ENCODE peak calls at places on chromosomes 6 and 20, in six cellular contexts. W is left lung, H is SK-N-SH, U is IMR-90, X is spleen, J is breast epithelium. V is an unnamed sample.

GRCh38 chr6:108250240-108250866 is 10.5 kb downstream of the SNX3 start:
- DNase-seq in W (no peak), H (no peak), X (no peak), U (peak), J (no peak), V (no peak)

GRCh38 chr6:169905041-169905807 is 153.8 kb downstream of the ERMARD start:
- DNase-seq in U (peak), W (peak), J (no peak), H (no peak), X (no peak), V (no peak)

GRCh38 chr6:121222656-121223055 is 111.6 kb downstream of the TBC1D32 start:
- DNase-seq in W (no peak), U (peak), X (no peak), H (no peak), J (no peak), V (no peak)

GRCh38 chr6:6811151-6812002 is 222.9 kb downstream of the LY86 start:
- DNase-seq in J (peak), H (no peak), W (no peak), U (peak), X (no peak), V (peak)

GRCh38 chr20:1718604-1719384 is 61.2 kb upstream of the SIRPG start:
- DNase-seq in X (no peak), W (no peak), U (peak), H (no peak), J (no peak), V (peak)

GRCh38 chr6:89298680-89299450 is 16.2 kb downstream of the GABRR2 start:
- DNase-seq in X (no peak), J (no peak), U (peak), H (no peak), W (no peak), V (no peak)

GRCh38 chr6:5866547-5867051 is 140.1 kb downstream of the NRN1 start:
- DNase-seq in U (peak), W (no peak), H (no peak), J (no peak), X (no peak), V (no peak)

GRCh38 chr6:116444092-116444491 is 17.1 kb upstream of the CALHM6 start:
- DNase-seq in W (no peak), X (no peak), H (peak), U (peak), J (no peak), V (no peak)

GRCh38 chr6:27059621-27060425 is 187.7 kb upstream of the PRSS16 start:
- DNase-seq in X (no peak), U (peak), H (peak), J (no peak), W (no peak), V (no peak)

GRCh38 chr20:46004813-46005505 is 3.7 kb upstream of the MMP9 start:
- DNase-seq in J (no peak), H (no peak), U (no peak), X (peak), W (no peak), V (peak)

GRCh38 chr6:1958257-1958656 is 287.1 kb downstream of the GMDS start:
- DNase-seq in J (no peak), X (no peak), U (no peak), H (no peak), W (no peak), V (no peak)

GRCh38 chr20:2283706-2284423 is 11.9 kb upstream of the TGM3 start:
- DNase-seq in U (no peak), W (no peak), X (no peak), J (no peak), H (no peak), V (no peak)

GRCh38 chr6:126143650-126144260 is 157.4 kb downstream of the TRMT11 start:
- DNase-seq in J (no peak), W (no peak), U (no peak), H (no peak), X (no peak), V (no peak)

DNA sequence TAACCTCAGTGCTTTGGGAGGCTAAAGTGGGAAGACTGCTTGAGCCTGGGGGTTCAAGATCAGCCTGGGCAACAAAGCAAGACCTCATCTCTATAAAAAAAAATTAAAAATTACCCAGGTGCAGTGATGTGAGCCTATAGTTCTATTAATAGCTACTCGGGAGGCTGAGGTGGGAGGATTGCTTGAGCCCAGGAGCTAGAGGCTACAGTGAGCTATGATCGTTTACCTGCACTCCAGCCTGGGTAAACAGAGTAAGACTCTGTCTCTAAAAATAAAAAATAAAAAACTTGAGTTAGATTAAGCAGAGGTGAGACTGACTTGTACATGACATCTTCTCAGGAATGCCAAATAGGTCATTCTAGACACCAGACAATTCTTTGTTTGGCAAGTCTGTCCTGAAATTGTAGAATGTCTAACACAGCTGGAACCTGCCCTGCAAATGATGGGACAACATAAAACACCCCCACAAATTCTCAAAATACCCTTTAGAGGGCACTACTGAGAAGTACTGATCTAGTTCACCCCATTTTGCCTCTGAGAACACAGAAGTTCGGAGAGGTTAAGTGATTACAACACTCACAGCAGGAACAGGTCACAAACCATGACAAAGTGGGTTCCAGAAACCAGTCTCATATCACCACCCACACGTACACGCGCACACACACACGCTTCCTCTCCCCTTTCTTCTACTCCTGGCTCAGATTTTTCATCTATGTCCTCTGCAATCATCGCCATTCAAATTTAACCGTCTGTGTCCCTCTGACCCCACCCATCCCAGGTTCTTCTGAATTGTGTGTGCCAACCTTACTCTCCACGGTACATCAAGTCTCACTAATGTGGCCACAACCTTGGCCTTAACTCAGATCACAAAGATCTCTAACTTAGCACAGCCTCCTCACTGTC is 38.3 kb downstream of the ARHGAP18 start:
- DNase-seq in H (no peak), W (no peak), J (no peak), U (no peak), X (peak), V (no peak)
- TF ChIP-seq CTCF in H (peak), W (no peak), J (no peak), U (peak), X (peak), V (peak)

GRCh38 chr6:163414117-163414366 is 476 bp upstream of the QKI start:
- DNase-seq in U (no peak), X (peak), H (no peak), W (peak), J (no peak), V (no peak)

GRCh38 chr6:163412345-163412744 is 2.2 kb upstream of the QKI start:
- DNase-seq in X (no peak), W (no peak), U (no peak), J (no peak), H (peak), V (no peak)

GRCh38 chr6:163413054-163413344 is 1.5 kb upstream of the QKI start:
- DNase-seq in U (no peak), J (no peak), X (no peak), W (no peak), H (peak), V (no peak)

GRCh38 chr6:163414367-163415175 is at the start of gene QKI:
- DNase-seq in H (peak), J (peak), X (peak), U (peak), W (peak), V (peak)

DNA sequence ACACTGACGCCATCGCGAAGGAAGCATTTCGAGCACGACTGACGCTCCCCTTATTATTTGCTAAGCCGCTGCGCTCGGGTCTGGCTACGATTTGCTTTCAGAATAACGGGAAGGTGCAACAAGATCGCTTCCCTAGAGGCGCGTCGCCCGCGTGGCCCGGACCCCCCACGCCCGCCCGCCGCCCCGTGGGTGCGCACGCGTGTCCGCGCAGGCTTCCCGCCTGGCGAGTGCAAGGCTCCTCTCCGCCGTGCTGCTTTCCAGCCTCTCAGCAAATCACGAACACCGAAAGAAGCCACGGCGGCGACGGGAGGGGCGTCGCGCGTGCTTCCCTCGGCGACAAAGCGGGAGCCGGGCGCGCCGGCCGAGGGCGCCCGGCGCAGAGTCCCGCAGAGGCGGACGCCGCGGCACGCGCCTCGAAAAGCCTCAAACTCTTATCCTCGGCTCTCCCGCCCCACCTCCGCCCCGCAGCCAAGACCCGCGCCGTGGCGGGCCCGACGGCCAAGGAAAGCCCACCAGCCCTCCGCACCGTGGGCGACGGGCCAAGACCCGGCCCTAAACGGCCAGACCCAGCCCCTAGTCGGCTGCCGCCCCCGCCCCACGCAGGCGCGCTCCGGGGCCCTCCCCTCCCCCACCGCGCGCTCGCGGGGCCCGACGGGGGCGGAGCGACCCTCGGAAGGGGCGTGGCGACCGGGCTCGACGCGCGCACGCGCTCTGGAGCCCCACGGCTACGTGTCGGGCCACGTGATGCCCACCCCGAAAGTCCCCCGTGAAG is 987 bp upstream of the QKI start:
- DNase-seq in H (peak), W (peak), J (peak), X (peak), U (peak), V (peak)
- H3K4me3 ChIP-seq in H (peak), W (peak), J (peak), X (peak), U (peak), V (peak)

GRCh38 chr6:166145751-166146150 is 21.9 kb downstream of the TBXT start:
- DNase-seq in W (no peak), X (no peak), U (no peak), J (no peak), H (no peak), V (no peak)
- TF ChIP-seq CTCF in W (no peak), X (no peak), U (no peak), J (no peak), H (no peak), V (no peak)

DNA sequence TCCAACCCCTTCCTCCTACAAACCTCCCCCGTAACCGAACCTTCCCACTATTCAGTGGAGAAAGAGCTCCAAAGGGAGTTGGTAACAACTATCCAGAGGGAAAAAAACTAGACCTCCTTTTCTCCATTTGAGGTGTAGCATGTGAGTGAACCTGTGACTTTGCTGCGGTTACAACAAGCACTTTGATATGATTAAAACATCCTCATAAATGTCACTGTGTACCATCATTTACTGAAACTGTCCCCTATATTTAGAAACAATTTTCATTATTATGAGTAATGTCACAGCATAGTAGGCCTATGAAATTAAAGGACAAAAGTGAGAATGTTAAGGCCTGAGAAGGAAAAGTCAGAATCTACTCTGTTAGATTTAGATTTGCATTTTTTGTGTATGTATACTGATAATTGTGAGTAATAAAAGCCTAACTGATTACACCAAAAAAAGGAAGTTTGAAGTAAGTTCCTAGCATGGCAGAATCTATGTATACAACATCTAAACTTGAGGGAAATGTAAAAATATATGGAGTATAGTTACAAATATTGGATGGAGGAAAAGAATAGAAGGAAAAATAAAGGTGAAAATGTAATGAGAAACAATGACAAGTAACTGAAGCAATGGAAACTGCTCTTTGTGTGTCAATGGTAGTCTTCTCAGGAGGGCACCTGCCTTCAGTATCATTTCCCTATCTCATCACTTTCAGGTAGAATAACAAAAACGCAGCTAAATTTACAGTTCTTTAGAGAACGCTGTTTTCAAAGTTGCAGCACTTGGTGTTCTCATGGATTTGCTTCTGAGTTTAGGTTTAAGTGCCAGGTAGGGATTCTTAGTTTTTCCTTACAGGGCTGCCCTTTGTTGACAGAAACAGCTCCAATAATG is 145.9 kb downstream of the IMPG1 start:
- DNase-seq in H (no peak), X (no peak), W (no peak), J (no peak), U (no peak), V (no peak)
- H3K4me3 ChIP-seq in H (no peak), X (no peak), W (no peak), J (no peak), U (no peak), V (no peak)

GRCh38 chr20:62580052-62580451 is 62.3 kb upstream of the SLCO4A1 start:
- DNase-seq in U (no peak), W (no peak), X (no peak), J (no peak), H (no peak), V (no peak)
- TF ChIP-seq CTCF in U (no peak), W (no peak), X (no peak), J (no peak), H (no peak), V (no peak)